ENCODE peak calls at places on chromosomes 12 and 14, in six cellular contexts. J is right lobe of liver, X is psoas muscle, G is PC-9, T is pancreas, M is suprapubic skin. O is an unnamed sample.

GRCh38 chr14:62076825-62077660 is 314.8 kb downstream of the SNAPC1 start:
- DNase-seq in J (no peak), X (no peak), G (no peak), T (no peak), M (no peak), O (no peak)

GRCh38 chr12:11823043-11823442 is 173.6 kb downstream of the ETV6 start:
- DNase-seq in J (no peak), X (no peak), G (no peak), T (no peak), M (no peak), O (no peak)

GRCh38 chr12:94147991-94148840 is at the start of gene PLXNC1:
- DNase-seq in J (peak; percentile 64), X (peak; percentile 77), G (no peak), T (peak; percentile 54), M (peak; percentile 61), O (no peak)

GRCh38 chr14:74670726-74671125 is 42.2 kb downstream of the AREL1 start:
- DNase-seq in J (no peak), X (no peak), G (no peak), T (no peak), M (no peak), O (no peak)

GRCh38 chr12:131928080-131928764 is 854 bp upstream of the PUS1 start:
- DNase-seq in J (no peak), X (peak; percentile 56), G (no peak), T (no peak), M (no peak), O (no peak)

GRCh38 chr14:101558739-101559240 is 2.5 kb upstream of the DIO3 start:
- DNase-seq in J (no peak), X (peak; percentile 34), G (no peak), T (no peak), M (no peak), O (no peak)

GRCh38 chr12:12686925-12687324 is 9.1 kb downstream of the GPR19 start:
- DNase-seq in J (no peak), X (no peak), G (no peak), T (no peak), M (no peak), O (no peak)

GRCh38 chr12:10505620-10506019 is at the start of gene EIF2S3B:
- DNase-seq in J (no peak), X (peak; percentile 46), G (no peak), T (no peak), M (no peak), O (no peak)

GRCh38 chr12:27081668-27082091 is 698 bp downstream of the C12orf71 start:
- DNase-seq in J (no peak), X (no peak), G (no peak), T (no peak), M (no peak), O (no peak)

GRCh38 chr12:92908108-92908507 is 21.0 kb downstream of the EEA1 start:
- DNase-seq in J (no peak), X (no peak), G (no peak), T (no peak), M (no peak), O (no peak)

GRCh38 chr12:63020269-63020668 is 85.3 kb upstream of the PPM1H start:
- DNase-seq in J (no peak), X (no peak), G (no peak), T (no peak), M (no peak), O (no peak)

GRCh38 chr12:90281156-90281868 is 572.7 kb upstream of the ATP2B1 start:
- DNase-seq in J (no peak), X (no peak), G (no peak), T (no peak), M (no peak), O (no peak)

DNA sequence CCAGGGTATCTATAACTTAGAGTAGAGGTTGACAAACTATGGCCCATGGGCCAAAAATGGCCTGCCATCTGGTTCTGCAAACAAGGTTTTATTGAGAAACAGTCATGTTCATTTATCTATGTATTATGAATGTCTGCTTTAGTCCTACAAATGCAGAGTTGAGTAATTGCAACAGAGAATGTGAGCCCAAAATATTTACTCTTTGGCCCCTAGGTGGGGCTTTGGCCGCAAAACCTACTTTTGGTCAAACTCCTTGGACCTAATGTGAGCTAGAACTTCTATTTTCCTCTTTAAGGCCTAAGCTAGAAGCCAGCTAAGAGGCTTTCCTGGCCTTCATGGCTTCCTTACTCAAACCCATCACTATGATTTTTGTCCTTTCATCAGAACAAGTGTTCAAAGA is 379.1 kb downstream of the NELL2 start:
- DNase-seq in J (no peak), X (no peak), G (no peak), T (no peak), M (no peak), O (no peak)
- TF ChIP-seq CTCF in J (no peak), X (no peak), G (peak; percentile 26), T (no peak), M (no peak), O (peak; percentile 19)

DNA sequence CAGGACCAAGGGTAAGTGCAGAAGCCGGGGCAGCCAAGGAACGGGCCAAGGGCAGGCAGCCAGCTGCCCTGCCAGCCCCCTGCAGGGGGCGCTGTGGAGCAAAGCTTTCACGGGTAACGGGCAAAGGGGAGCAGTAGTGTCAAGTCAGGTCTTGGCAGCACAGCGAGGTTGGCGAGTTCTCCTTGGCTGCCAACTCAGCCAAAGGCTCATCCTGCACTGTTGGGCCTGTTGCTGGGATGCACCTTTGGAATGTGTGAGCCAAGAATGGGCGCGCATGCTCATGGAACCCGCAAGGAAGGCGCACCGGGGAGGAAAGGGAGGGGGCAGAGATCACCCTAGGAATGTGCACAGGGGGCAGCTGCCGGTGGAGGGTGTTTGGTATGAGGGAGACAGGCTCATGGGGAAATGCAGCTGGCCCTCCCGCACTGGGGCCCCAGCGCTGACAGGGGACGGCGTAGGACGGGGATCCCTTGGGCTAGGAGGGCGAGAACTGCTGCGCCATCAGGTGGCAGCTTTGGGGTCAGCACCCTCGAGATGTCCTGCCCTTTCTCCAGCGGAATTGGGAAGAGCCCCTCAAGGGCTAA is 138.0 kb downstream of the ASCL4 start:
- DNase-seq in J (peak; percentile 55), X (peak; percentile 56), G (no peak), T (peak; percentile 28), M (no peak), O (no peak)
- H3K4me3 ChIP-seq in J (no peak overlapping the region), X (no peak overlapping the region), G (no peak overlapping the region), T (no peak overlapping the region), M (peak overlapping the region; percentile 14), O (no peak overlapping the region)

DNA sequence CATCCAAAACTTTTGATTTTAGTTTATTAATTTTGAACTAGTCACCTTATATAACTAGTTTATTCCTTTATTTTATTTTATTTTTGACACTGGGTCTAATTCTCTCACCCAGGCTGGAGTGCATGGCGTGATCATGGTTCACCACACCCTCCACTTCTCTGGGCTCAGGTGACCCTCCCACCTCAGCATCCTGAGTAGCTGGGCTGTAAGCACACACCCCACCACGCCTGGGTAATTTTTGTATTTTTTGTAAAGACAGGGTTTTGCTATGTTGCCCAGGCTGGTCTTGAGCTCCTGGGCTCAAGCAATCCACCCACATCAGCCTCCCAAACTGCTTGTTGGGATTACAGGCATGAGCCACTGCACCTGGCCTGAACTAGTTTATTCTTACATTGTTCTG is 17.3 kb downstream of the PCNX1 start:
- DNase-seq in J (no peak), X (no peak), G (no peak), T (no peak), M (no peak), O (no peak)
- H3K27me3 ChIP-seq in J (no peaks in the 10 kb centered on the region), X (no peaks in the 10 kb centered on the region), G (no peaks in the 10 kb centered on the region), T (no peaks in the 10 kb centered on the region), M (no peaks in the 10 kb centered on the region), O (no peaks in the 10 kb centered on the region)

DNA sequence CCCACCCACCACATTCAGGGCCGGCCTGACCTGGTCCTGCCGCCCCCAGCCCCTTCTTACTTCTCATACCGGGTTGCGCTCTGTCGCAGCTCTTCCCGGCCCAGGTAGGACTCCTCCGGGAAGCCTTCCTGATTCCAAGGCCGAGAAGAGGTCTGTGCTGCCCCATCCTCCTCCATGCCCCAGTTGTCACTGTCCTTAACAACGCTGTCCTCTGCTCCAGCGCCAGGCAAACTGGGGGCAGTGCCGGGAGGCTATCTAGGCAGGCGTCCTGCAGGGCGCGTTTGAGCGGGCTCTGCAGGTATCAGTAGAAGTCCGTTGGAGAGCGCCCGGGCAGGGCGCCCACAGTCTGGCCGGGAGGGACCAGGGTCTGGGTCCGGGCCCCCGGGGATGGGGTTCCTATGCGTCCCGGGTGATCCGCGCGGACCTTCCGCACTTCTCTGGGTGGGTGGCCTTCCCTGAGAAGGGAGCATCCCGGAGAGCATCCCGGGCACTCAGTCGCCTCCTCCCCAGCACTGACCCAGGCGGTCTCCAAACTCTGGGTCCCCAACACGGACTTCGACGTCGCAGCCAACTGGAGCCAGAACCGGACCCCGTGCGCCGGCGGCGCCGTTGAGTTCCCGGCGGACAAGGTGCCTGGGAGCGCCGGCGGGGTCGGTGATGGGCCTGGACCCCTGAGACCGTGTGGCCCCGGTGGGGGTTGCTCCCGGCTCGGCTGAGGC is 897 bp downstream of the AMN start:
- DNase-seq in J (no peak), X (no peak), G (no peak), T (no peak), M (no peak), O (no peak)
- TF ChIP-seq CTCF in J (no peak), X (no peak), G (no peak), T (no peak), M (no peak), O (no peak)

GRCh38 chr12:1314523-1314922 is 279.9 kb downstream of the FBXL14 start:
- DNase-seq in J (no peak), X (no peak), G (no peak), T (no peak), M (no peak), O (no peak)

GRCh38 chr12:1320021-1320420 is 274.4 kb downstream of the FBXL14 start:
- DNase-seq in J (no peak), X (no peak), G (no peak), T (no peak), M (no peak), O (no peak)

GRCh38 chr12:1324099-1324498 is 270.3 kb downstream of the FBXL14 start:
- DNase-seq in J (no peak), X (no peak), G (no peak), T (no peak), M (no peak), O (no peak)

GRCh38 chr12:1318327-1319031 is 275.9 kb downstream of the FBXL14 start:
- DNase-seq in J (peak; percentile 56), X (no peak), G (peak; percentile 49), T (peak; percentile 46), M (no peak), O (no peak)

DNA sequence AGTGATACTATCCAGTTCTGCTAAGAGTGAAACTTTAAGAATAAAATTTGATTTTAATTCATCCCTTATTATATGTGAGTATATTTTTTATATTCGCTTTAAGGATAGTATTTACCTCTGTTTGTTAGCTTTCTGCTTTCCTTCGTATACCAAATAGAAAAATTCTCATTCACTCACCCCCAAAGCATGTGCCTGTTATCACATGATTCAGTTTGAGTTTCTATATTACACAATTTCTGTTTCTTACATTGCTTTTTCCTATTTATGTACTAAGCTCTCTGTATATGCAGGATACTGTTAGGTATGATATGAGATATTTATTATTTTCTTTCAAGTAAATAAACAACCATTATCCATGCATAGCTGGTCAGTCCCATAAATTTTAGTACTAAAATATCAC is 275.2 kb downstream of the FBXL14 start:
- DNase-seq in J (no peak), X (no peak), G (no peak), T (no peak), M (no peak), O (no peak)
- H3K4me3 ChIP-seq in J (no peak overlapping the region), X (no peak overlapping the region), G (no peak overlapping the region), T (no peak overlapping the region), M (no peak overlapping the region), O (no peak overlapping the region)

DNA sequence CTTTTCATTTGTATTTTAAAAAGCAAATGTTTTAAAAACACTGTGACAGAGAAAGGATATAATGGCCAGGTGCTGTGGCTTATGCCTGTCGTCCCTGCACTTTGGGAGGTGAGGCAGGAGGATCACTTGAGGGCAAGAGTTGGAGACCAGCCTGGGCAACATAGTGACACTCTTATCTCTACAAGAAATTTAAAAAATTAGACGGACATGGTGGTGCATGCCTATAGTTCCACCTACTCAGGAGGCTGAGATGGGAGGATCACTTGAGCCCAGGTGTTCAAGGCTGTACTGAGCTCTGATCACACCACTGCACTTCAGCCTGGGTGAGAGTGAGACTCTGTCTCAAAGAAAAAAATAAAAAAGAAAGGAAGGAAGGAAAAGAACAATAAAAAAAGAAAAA is 7.8 kb downstream of the RFX4 start:
- DNase-seq in J (no peak), X (no peak), G (no peak), T (no peak), M (no peak), O (no peak)
- H3K27me3 ChIP-seq in J (peaks cover 6% of the 10 kb centered on the region), X (peaks cover 8% of the 10 kb centered on the region), G (peaks cover 53% of the 10 kb centered on the region), T (no peaks in the 10 kb centered on the region), M (peaks cover 83% of the 10 kb centered on the region), O (peaks cover 48% of the 10 kb centered on the region)

O was measured in kidney epithelial cell.